ENCODE peak calls at places on chromosomes 6 and 20, in six cellular contexts. U is A549, X is endothelial cell of umbilical vein, R is K562, V is GM12878, Q is HepG2. D is an unnamed sample.

GRCh38 chr6:73129653-73130443 is 95.4 kb downstream of the KHDC1L start:
- DNase-seq in U (peak), X (peak), R (peak), V (peak), Q (peak), D (peak)

GRCh38 chr20:49236301-49236700 is 17.1 kb downstream of the DDX27 start:
- DNase-seq in U (no peak), X (no peak), R (no peak), V (no peak), Q (no peak), D (no peak)

GRCh38 chr6:134686071-134686470 is 263.8 kb downstream of the ALDH8A1 start:
- DNase-seq in U (no peak), X (no peak), R (no peak), V (no peak), Q (no peak), D (no peak)

GRCh38 chr6:149020319-149020718 is 273.5 kb downstream of the UST start:
- DNase-seq in U (no peak), X (no peak), R (no peak), V (no peak), Q (no peak), D (no peak)

GRCh38 chr20:3654326-3655031 is 8.7 kb downstream of the GFRA4 start:
- DNase-seq in U (no peak), X (no peak), R (no peak), V (no peak), Q (no peak), D (no peak)

GRCh38 chr6:41132254-41132653 is 21.9 kb downstream of the TREML1 start:
- DNase-seq in U (no peak), X (no peak), R (no peak), V (no peak), Q (no peak), D (no peak)

GRCh38 chr6:132962936-132963579 is 148.7 kb downstream of the RPS12 start:
- DNase-seq in U (peak), X (peak), R (peak), V (no peak), Q (peak), D (peak)

GRCh38 chr6:118551063-118551672 is 3.1 kb downstream of the PLN start:
- DNase-seq in U (peak), X (peak), R (peak), V (no peak), Q (peak), D (peak)

GRCh38 chr6:7150381-7151064 is 42.8 kb downstream of the RREB1 start:
- DNase-seq in U (no peak), X (no peak), R (peak), V (no peak), Q (no peak), D (peak)

GRCh38 chr6:7147051-7147671 is 39.4 kb downstream of the RREB1 start:
- DNase-seq in U (no peak), X (no peak), R (peak), V (no peak), Q (no peak), D (peak)

GRCh38 chr6:7145269-7146078 is 37.7 kb downstream of the RREB1 start:
- DNase-seq in U (no peak), X (no peak), R (no peak), V (no peak), Q (no peak), D (peak)

GRCh38 chr6:7146079-7146828 is 38.5 kb downstream of the RREB1 start:
- DNase-seq in U (no peak), X (peak), R (peak), V (no peak), Q (peak), D (peak)

GRCh38 chr6:7148100-7148822 is 40.5 kb downstream of the RREB1 start:
- DNase-seq in U (no peak), X (no peak), R (no peak), V (no peak), Q (no peak), D (peak)
- TF ChIP-seq MYC in U (no peak), X (no peak), R (no peak), V (no peak), Q (no peak), D (peak)

DNA sequence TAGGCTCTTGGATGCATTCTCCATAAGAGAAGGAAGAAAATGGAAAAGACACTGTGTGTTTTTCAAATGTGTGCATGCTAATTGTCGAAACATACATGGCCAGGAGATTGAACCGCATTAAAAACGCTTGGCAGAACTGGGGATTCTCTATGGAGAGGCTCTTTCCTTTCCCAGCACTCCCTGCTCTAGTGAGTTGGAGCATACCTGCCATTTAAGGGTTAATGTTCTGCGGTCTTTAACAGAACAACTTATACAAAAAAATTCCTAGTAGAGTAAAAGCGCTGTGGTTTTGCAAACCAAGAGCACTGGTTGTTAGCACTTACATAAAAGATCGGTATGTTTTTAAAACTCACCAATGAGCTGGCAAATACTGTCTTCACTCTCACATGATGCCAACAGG is 1.6 kb downstream of the TAGAP start:
- DNase-seq in U (no peak), X (no peak), R (no peak), V (no peak), Q (no peak), D (peak)
- TF ChIP-seq MYC in U (no peak), X (no peak), R (no peak), V (no peak), Q (no peak), D (no peak)

GRCh38 chr6:107419747-107420146 is 39.6 kb downstream of the PDSS2 start:
- DNase-seq in U (no peak), X (no peak), R (no peak), V (no peak), Q (no peak), D (no peak)
- TF ChIP-seq MYC in U (no peak), X (no peak), R (no peak), V (no peak), Q (no peak), D (no peak)

GRCh38 chr20:62143976-62144825 is 632 bp downstream of the SS18L1 start:
- DNase-seq in U (peak), X (peak), R (peak), V (no peak), Q (peak), D (peak)
- TF ChIP-seq MYC in U (no peak), X (no peak), R (peak), V (no peak), Q (peak), D (peak)

GRCh38 chr6:71419954-71420692 is 131.5 kb downstream of the OGFRL1 start:
- DNase-seq in U (no peak), X (peak), R (no peak), V (no peak), Q (no peak), D (no peak)
- TF ChIP-seq MYC in U (no peak), X (no peak), R (no peak), V (no peak), Q (no peak), D (no peak)

GRCh38 chr6:145734486-145735355 is 599 bp downstream of the EPM2A start:
- DNase-seq in U (peak), X (peak), R (peak), V (no peak), Q (peak), D (peak)

GRCh38 chr6:145733770-145734169 is 1.6 kb downstream of the EPM2A start:
- DNase-seq in U (no peak), X (no peak), R (peak), V (no peak), Q (no peak), D (peak)

GRCh38 chr6:145735356-145736165 is at the start of gene EPM2A:
- DNase-seq in U (peak), X (peak), R (peak), V (peak), Q (peak), D (peak)

GRCh38 chr6:145738265-145738664 is 2.9 kb upstream of the EPM2A start:
- DNase-seq in U (no peak), X (no peak), R (no peak), V (no peak), Q (no peak), D (no peak)

DNA sequence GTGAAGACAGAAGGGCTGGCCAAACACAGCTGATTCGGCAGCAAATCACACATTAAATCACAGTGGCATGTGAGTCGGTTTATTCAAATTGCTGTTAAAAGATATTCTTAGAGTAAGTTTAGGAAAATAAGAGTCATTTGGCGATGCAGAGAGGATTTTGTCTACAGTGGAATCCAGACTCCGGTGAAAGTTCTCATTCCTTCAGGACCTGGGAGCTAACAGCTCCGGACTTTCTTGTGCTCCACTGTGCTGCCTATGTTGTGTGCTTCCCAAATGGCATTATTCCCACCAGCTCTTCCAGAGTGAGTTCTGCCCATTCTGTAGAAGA is 1.5 kb upstream of the EPM2A start:
- DNase-seq in U (no peak), X (peak), R (no peak), V (no peak), Q (no peak), D (no peak)
- TF ChIP-seq MYC in U (no peak), X (no peak), R (no peak), V (no peak), Q (no peak), D (no peak)

DNA sequence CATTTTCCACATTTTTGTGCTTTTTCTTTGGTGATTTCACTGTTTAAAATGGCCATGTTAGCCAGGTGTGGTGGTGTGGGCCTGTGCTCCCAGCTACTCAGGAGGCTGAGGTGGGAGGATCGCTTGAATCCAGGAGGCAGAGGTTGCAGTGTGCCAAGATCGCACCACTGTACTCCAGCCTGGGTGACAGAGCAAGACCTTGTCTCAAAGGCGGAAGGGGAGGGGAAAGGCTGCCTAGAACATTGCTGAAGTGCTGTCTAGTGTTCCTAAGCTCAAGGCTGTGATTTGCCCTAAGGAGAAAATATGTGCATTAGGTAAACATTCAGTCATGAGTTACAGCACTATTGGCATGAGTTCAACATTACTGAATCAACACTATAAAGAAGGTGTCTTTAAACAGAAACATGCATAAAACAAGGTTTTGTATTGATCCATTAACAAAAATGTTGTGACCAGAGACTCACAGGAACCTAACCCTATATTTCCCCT is 14.0 kb downstream of the ZC2HC1B start:
- DNase-seq in U (no peak), X (no peak), R (no peak), V (no peak), Q (peak), D (no peak)
- TF ChIP-seq MYC in U (no peak), X (no peak), R (no peak), V (no peak), Q (no peak), D (no peak)

GRCh38 chr6:69863766-69864165 is 2.6 kb upstream of the COL19A1 start:
- DNase-seq in U (no peak), X (no peak), R (no peak), V (no peak), Q (no peak), D (no peak)

GRCh38 chr6:69866351-69867074 is at the start of gene COL19A1:
- DNase-seq in U (no peak), X (peak), R (no peak), V (peak), Q (no peak), D (peak)

GRCh38 chr6:69867075-69867911 is 937 bp downstream of the COL19A1 start:
- DNase-seq in U (peak), X (peak), R (peak), V (no peak), Q (peak), D (peak)

GRCh38 chr6:69861986-69862385 is 4.4 kb upstream of the COL19A1 start:
- DNase-seq in U (no peak), X (no peak), R (no peak), V (no peak), Q (no peak), D (no peak)

GRCh38 chr6:69865126-69865525 is 1.2 kb upstream of the COL19A1 start:
- DNase-seq in U (no peak), X (peak), R (no peak), V (no peak), Q (no peak), D (no peak)
- TF ChIP-seq MYC in U (no peak), X (no peak), R (no peak), V (no peak), Q (no peak), D (no peak)

DNA sequence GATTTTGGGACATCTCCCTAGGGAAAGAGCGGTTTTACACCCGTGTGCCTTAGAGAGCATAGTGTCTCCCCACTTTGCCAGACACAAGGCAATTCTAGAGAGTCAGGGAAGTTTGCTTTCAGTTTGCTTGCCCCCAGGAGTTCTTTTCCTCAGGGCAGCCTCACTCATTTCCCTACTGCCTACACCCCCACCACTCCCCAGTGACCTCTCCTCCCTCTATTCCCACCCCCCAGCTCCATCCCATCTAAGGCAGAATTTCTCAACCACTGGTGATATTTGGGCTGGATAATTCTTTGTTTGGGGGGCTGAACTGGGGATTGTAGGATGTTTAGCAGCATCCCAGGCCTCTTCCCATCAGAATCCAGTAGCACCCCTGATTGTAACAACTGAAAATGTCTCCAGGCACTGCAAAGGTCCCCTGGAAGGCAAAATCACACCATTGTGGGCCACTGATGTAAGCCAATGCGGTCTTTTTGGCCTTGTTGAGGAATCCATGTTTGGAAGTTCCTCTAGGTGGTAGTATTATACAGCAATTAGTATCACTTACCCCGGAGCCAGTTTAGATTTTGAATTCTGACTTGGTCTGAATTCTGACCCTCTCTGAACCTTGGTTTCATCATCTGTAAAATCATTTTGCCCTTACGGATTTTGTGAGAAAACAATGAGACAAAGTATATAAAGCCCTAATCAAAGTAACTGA is 1.3 kb downstream of the EPPIN start:
- DNase-seq in U (peak), X (no peak), R (peak), V (no peak), Q (peak), D (peak)
- TF ChIP-seq MYC in U (no peak), X (no peak), R (no peak), V (no peak), Q (no peak), D (no peak)

D was measured in NB4.